ENCODE peak calls at places on chromosome 22, in seven cellular contexts. F is GM12865, H is HL-60, S is epithelial cell of prostate, U is hypothalamus, J is T-helper 1 cell, D is ACHN. A is an unnamed sample.
A peak's percentile ranks its signal among the peaks of the same experiment; 100 is the strongest.

GRCh38 chr22:45742866-45743450 is 71.3 kb downstream of the ATXN10 start:
- DNase-seq in U (no peak), D (no peak), H (peak; percentile 68), S (peak; percentile 20), F (no peak), J (no peak), A (no peak)

GRCh38 chr22:20807315-20807752 is 33.4 kb downstream of the SERPIND1 start:
- DNase-seq in J (no peak), U (no peak), H (peak; percentile 51), S (no peak), F (no peak), D (peak; percentile 84), A (no peak)

GRCh38 chr22:48876951-48877350 is 950.7 kb downstream of the BRD1 start:
- DNase-seq in U (no peak), D (no peak), S (no peak), J (no peak), H (no peak), F (no peak), A (no peak)

GRCh38 chr22:19966908-19967750 is 25.5 kb upstream of the TXNRD2 start:
- DNase-seq in H (no peak), D (no peak), S (no peak), U (no peak), F (no peak), J (no peak), A (no peak)

GRCh38 chr22:49995413-49996191 is 17.0 kb downstream of the IL17REL start:
- DNase-seq in U (no peak), J (no peak), S (no peak), H (no peak), D (no peak), F (no peak), A (no peak)

GRCh38 chr22:44580756-44581435 is 82.9 kb upstream of the RTL6 start:
- DNase-seq in D (no peak), U (no peak), J (no peak), S (no peak), F (no peak), H (no peak), A (no peak)

GRCh38 chr22:38923463-38924196 is 33.8 kb upstream of the APOBEC3A start:
- DNase-seq in U (peak; percentile 70), F (no peak), J (no peak), S (peak; percentile 43), H (no peak), D (peak; percentile 95), A (no peak)

GRCh38 chr22:41382098-41382578 is 396 bp downstream of the TEF start:
- DNase-seq in F (peak; percentile 76), U (peak; percentile 68), S (no peak), J (peak; percentile 61), H (no peak), D (peak; percentile 42), A (peak; percentile 48)

GRCh38 chr22:47013861-47014635 is 251.6 kb downstream of the TBC1D22A start:
- DNase-seq in F (no peak), D (no peak), J (no peak), U (no peak), H (no peak), S (no peak), A (no peak)

GRCh38 chr22:24801906-24802504 is 4.0 kb upstream of the SGSM1 start:
- DNase-seq in H (no peak), D (no peak), F (peak; percentile 9), U (no peak), S (no peak), J (no peak), A (no peak)

GRCh38 chr22:50548046-50548912 is 2.6 kb downstream of the KLHDC7B start:
- DNase-seq in F (no peak), J (peak; percentile 58), U (no peak), H (no peak), D (no peak), S (no peak), A (peak; percentile 30)

GRCh38 chr22:40348025-40348658 is 1.8 kb downstream of the ADSL start:
- DNase-seq in H (peak; percentile 47), S (no peak), F (peak; percentile 78), U (peak; percentile 7), J (peak; percentile 64), D (peak; percentile 48), A (no peak)

GRCh38 chr22:44279059-44279340 is 33.8 kb downstream of the SHISAL1 start:
- DNase-seq in F (no peak), D (no peak), S (no peak), J (no peak), H (no peak), U (no peak), A (no peak)

GRCh38 chr22:45928726-45929359 is 48.1 kb downstream of the WNT7B start:
- DNase-seq in D (no peak), H (no peak), F (no peak), U (no peak), S (no peak), J (no peak), A (no peak)

GRCh38 chr22:49913026-49913425 is 5.2 kb downstream of the ALG12 start:
- DNase-seq in J (no peak), F (no peak), S (no peak), U (no peak), D (no peak), H (no peak), A (no peak)

GRCh38 chr22:43540570-43540969 is 128.8 kb downstream of the MPPED1 start:
- DNase-seq in D (no peak), F (no peak), J (no peak), U (no peak), S (no peak), H (no peak), A (no peak)

GRCh38 chr22:41968601-41969000 is 642 bp upstream of the SEPTIN3 start:
- DNase-seq in S (no peak), J (no peak), F (no peak), U (no peak), D (no peak), H (no peak), A (no peak)